ENCODE peak calls at places on chromosomes 11 and 22, in nine cellular contexts. W is naive thymus-derived CD4-positive, alpha-beta T cell; D is heart left ventricle; A is fibroblast of lung; F is Karpas-422; Z is iPS DF 6.9; M is transverse colon; U is BE2C; R is CD4-positive, CD25-positive, alpha-beta regulatory T cell. Y is an unnamed sample.

GRCh38 chr22:30881361-30882180 is 87.0 kb downstream of the MORC2 start:
- DNase-seq in W (no peak), D (peak; percentile 68), A (no peak), F (no peak), Z (no peak), M (no peak), U (peak; percentile 63), R (no peak), Y (no peak)

GRCh38 chr11:34154059-34154875 is 48.8 kb downstream of the NAT10 start:
- DNase-seq in W (no peak), D (no peak), A (no peak), F (peak; percentile 72), Z (no peak), M (no peak), U (no peak), R (no peak), Y (no peak)

GRCh38 chr11:199004-199581 is 6.2 kb downstream of the SCGB1C1 start:
- DNase-seq in W (no peak), D (peak; percentile 13), A (no peak), F (no peak), Z (no peak), M (peak; percentile 6), U (no peak), R (no peak), Y (no peak)

GRCh38 chr22:30837531-30837930 is 131.0 kb downstream of the MORC2 start:
- DNase-seq in W (no peak), D (no peak), A (no peak), F (no peak), Z (no peak), M (no peak), U (no peak), R (no peak), Y (no peak)

GRCh38 chr11:114172055-114172861 is 112.7 kb downstream of the ZBTB16 start:
- DNase-seq in W (peak; percentile 47), D (no peak), A (no peak), F (no peak), Z (no peak), M (no peak), U (no peak), R (no peak), Y (no peak)

GRCh38 chr11:28743101-28743550 is 634.9 kb downstream of the METTL15 start:
- DNase-seq in W (no peak), D (no peak), A (peak; percentile 31), F (no peak), Z (no peak), M (no peak), U (no peak), R (no peak), Y (no peak)

GRCh38 chr11:132228756-132229325 is 858.4 kb downstream of the NTM start:
- DNase-seq in W (no peak), D (no peak), A (peak; percentile 70), F (no peak), Z (no peak), M (no peak), U (no peak), R (no peak), Y (no peak)

GRCh38 chr11:7292902-7293301 is 41.2 kb downstream of the SYT9 start:
- DNase-seq in W (no peak), D (no peak), A (no peak), F (no peak), Z (no peak), M (no peak), U (no peak), R (no peak), Y (no peak)

GRCh38 chr11:64313491-64314145 is 3.7 kb downstream of the TRMT112 start:
- DNase-seq in W (no peak), D (peak; percentile 59), A (no peak), F (no peak), Z (no peak), M (peak; percentile 47), U (no peak), R (no peak), Y (peak; percentile 46)

GRCh38 chr11:108112059-108112458 is 9.3 kb upstream of the ACAT1 start:
- DNase-seq in W (no peak), D (no peak), A (peak; percentile 27), F (no peak), Z (no peak), M (no peak), U (no peak), R (no peak), Y (no peak)

GRCh38 chr11:41954034-41954433 is 494.6 kb upstream of the LRRC4C start:
- DNase-seq in W (no peak), D (no peak), A (peak; percentile 96), F (no peak), Z (no peak), M (no peak), U (no peak), R (no peak), Y (no peak)

GRCh38 chr22:47197735-47198500 is 435.5 kb downstream of the TBC1D22A start:
- DNase-seq in W (no peak), D (no peak), A (no peak), F (no peak), Z (no peak), M (no peak), U (no peak), R (no peak), Y (no peak)
- H3K9me3 ChIP-seq in W (no peaks in the 10 kb centered on the region), D (no peaks in the 10 kb centered on the region), A (no peaks in the 10 kb centered on the region), F (no peaks in the 10 kb centered on the region), Z (peaks cover 12% of the 10 kb centered on the region), M (no peaks in the 10 kb centered on the region), U (no peaks in the 10 kb centered on the region), R (no peaks in the 10 kb centered on the region), Y (no peaks in the 10 kb centered on the region)

DNA sequence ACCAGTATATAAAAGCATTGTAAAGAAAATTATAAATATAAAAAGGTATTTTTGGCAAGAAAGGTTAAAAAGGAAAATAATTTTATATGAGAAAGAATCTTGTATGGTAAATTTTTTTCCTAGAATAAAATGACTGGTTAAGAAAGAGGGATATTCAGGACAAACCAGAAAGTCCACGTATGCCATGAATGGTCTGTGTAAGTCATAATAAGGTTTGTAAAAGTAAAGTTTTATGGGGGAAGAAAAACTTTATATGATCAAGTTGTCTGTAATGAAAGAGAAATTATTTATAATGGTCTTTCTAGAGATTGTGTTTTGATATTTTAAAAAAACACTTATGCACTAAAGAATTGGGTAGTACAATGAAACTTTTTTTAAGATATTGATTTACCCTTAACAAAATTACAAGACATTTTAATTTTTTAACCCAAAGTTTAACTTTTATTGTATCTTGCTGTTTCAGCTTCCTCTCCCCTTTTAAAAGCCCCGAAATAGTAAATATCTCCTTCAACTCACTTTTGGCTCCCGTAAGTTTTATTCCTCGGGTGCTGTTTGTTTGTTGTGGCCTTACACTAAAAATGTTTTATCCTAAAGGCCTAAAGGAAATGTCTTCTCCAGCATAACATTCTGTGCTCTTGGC is 47.7 kb downstream of the AMOTL1 start:
- DNase-seq in W (no peak), D (no peak), A (no peak), F (no peak), Z (peak; percentile 48), M (no peak), U (no peak), R (no peak), Y (no peak)
- H3K9me3 ChIP-seq in W (no peaks in the 10 kb centered on the region), D (peaks cover 7% of the 10 kb centered on the region), A (peaks cover 2% of the 10 kb centered on the region), F (peaks cover 12% of the 10 kb centered on the region), Z (no peaks in the 10 kb centered on the region), M (no peaks in the 10 kb centered on the region), U (peaks cover 3% of the 10 kb centered on the region), R (peaks cover 5% of the 10 kb centered on the region), Y (peaks cover 7% of the 10 kb centered on the region)

GRCh38 chr22:42291287-42291686 is 20.8 kb upstream of the TCF20 start:
- DNase-seq in W (no peak), D (no peak), A (no peak), F (no peak), Z (no peak), M (no peak), U (no peak), R (no peak), Y (no peak)
- H3K9me3 ChIP-seq in W (no peaks in the 10 kb centered on the region), D (no peaks in the 10 kb centered on the region), A (no peaks in the 10 kb centered on the region), F (no peaks in the 10 kb centered on the region), Z (no peaks in the 10 kb centered on the region), M (no peaks in the 10 kb centered on the region), U (no peaks in the 10 kb centered on the region), R (no peaks in the 10 kb centered on the region), Y (no peaks in the 10 kb centered on the region)

DNA sequence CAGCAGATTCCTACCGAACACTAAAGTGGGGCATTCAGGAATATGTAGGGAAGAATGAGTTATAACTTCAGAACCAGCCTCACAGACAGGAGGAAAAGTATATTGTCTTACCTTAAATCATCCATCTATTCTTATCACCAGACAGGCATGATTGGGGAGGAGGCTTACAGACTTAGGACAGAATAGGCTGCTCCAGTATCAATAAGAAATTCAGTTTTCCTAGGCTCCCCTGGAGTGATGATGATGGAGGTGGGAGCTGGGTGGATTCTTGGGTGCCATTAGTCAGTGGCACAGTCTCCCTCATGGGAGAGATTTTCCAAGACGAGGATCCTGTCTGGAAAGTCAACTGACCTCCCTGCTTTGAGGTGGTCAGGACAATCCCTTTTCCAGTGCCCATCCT is 225.0 kb downstream of the AASDHPPT start:
- DNase-seq in W (no peak), D (no peak), A (no peak), F (no peak), Z (no peak), M (no peak), U (no peak), R (no peak), Y (no peak)
- H3K9me3 ChIP-seq in W (peaks cover 11% of the 10 kb centered on the region), D (peaks cover 14% of the 10 kb centered on the region), A (no peaks in the 10 kb centered on the region), F (peaks cover 12% of the 10 kb centered on the region), Z (peaks cover 5% of the 10 kb centered on the region), M (no peaks in the 10 kb centered on the region), U (no peaks in the 10 kb centered on the region), R (peaks cover 19% of the 10 kb centered on the region), Y (peaks cover 23% of the 10 kb centered on the region)

DNA sequence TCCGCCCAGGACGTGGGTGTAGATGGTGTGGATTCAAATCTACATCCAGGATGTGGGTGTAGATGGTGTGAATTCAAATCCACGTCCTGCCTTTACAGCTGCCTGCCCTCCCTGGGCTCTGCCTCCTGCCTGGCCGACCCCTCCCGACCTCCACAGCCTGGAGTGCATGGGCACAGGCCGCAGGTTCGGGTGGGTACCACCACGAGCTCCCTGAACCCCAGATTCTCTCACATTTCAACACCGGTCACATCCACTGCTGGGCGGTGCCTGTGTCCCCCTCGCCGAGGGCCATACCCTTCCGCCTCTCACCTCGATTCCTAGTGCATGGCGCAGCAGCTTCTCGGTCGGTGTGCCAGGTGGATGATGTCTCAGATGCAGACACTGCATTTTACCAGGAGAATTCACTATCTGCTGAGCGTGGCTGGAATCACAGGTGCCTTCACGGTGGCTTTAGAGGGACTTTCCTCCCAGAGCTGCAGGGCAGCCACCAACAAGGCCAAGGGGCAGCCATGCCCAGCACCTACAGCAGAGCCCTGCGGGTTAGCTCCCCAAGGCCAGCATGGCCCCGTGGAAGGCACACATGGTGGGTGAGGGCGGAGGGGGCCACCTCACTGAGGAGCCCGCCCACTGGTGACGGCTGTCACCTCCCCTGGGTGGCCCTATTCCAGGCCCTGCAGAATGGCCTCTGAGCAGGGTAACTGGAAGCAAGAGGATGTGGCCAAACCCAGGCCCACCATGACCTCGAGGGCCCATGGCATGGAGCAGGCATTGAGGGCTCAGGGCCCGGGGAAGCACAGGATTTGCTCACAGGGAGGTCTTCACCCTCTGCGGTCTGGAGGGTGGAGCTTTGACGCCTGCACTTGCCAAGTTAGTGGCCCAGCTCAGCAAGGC is 638.5 kb downstream of the TBC1D22A start:
- DNase-seq in W (no peak), D (no peak), A (no peak), F (no peak), Z (no peak), M (no peak), U (no peak), R (no peak), Y (no peak)
- H3K9me3 ChIP-seq in W (no peaks in the 10 kb centered on the region), D (no peaks in the 10 kb centered on the region), A (no peaks in the 10 kb centered on the region), F (no peaks in the 10 kb centered on the region), Z (peaks cover 37% of the 10 kb centered on the region), M (no peaks in the 10 kb centered on the region), U (no peaks in the 10 kb centered on the region), R (no peaks in the 10 kb centered on the region), Y (no peaks in the 10 kb centered on the region)

Y was measured in mucosa of descending colon.